ENCODE peak calls at places on chromosomes 2 and 18, in eight cellular contexts. One of them, this sample, is unnamed.

GRCh38 chr2:29777164-29777563 is 144.2 kb downstream of the ALK start:
- DNase-seq in nucleus accumbens: no peak
- DNase-seq in fibroblast of the aortic adventitia: no peak
- DNase-seq in PC-3: peak
- DNase-seq in uterus: no peak
- DNase-seq in activated effector memory CD4-positive, alpha-beta T cell treated with anti-CD3 and anti-CD28 coated beads, Interleukin-2, amount 50 U/mL, for 16 hours: no peak
- DNase-seq in AG09319: no peak
- DNase-seq in EH: no peak
- DNase-seq in this sample: no peak

GRCh38 chr2:239022437-239023260 is 174.8 kb downstream of the TWIST2 start:
- DNase-seq in activated effector memory CD4-positive, alpha-beta T cell treated with anti-CD3 and anti-CD28 coated beads, Interleukin-2, amount 50 U/mL, for 16 hours: peak
- DNase-seq in PC-3: no peak
- DNase-seq in uterus: no peak
- DNase-seq in nucleus accumbens: no peak
- DNase-seq in fibroblast of the aortic adventitia: no peak
- DNase-seq in AG09319: no peak
- DNase-seq in EH: peak
- DNase-seq in this sample: no peak

GRCh38 chr18:59354731-59355130 is 4.3 kb downstream of the LMAN1 start:
- DNase-seq in fibroblast of the aortic adventitia: peak
- DNase-seq in EH: no peak
- DNase-seq in activated effector memory CD4-positive, alpha-beta T cell treated with anti-CD3 and anti-CD28 coated beads, Interleukin-2, amount 50 U/mL, for 16 hours: no peak
- DNase-seq in nucleus accumbens: no peak
- DNase-seq in uterus: no peak
- DNase-seq in AG09319: no peak
- DNase-seq in PC-3: no peak
- DNase-seq in this sample: no peak

GRCh38 chr18:30376515-30376914 is 666.0 kb downstream of the DSC3 start:
- DNase-seq in PC-3: peak
- DNase-seq in EH: no peak
- DNase-seq in nucleus accumbens: no peak
- DNase-seq in fibroblast of the aortic adventitia: no peak
- DNase-seq in uterus: no peak
- DNase-seq in AG09319: no peak
- DNase-seq in activated effector memory CD4-positive, alpha-beta T cell treated with anti-CD3 and anti-CD28 coated beads, Interleukin-2, amount 50 U/mL, for 16 hours: no peak
- DNase-seq in this sample: no peak

GRCh38 chr2:215716971-215717370 is 281.1 kb upstream of the FN1 start:
- DNase-seq in EH: no peak
- DNase-seq in activated effector memory CD4-positive, alpha-beta T cell treated with anti-CD3 and anti-CD28 coated beads, Interleukin-2, amount 50 U/mL, for 16 hours: no peak
- DNase-seq in uterus: no peak
- DNase-seq in nucleus accumbens: no peak
- DNase-seq in PC-3: no peak
- DNase-seq in fibroblast of the aortic adventitia: no peak
- DNase-seq in AG09319: no peak
- DNase-seq in this sample: no peak

GRCh38 chr2:30325542-30326328 is 94.4 kb downstream of the LBH start:
- DNase-seq in uterus: no peak
- DNase-seq in activated effector memory CD4-positive, alpha-beta T cell treated with anti-CD3 and anti-CD28 coated beads, Interleukin-2, amount 50 U/mL, for 16 hours: no peak
- DNase-seq in AG09319: no peak
- DNase-seq in fibroblast of the aortic adventitia: no peak
- DNase-seq in nucleus accumbens: no peak
- DNase-seq in PC-3: no peak
- DNase-seq in EH: no peak
- DNase-seq in this sample: no peak

GRCh38 chr2:197207106-197207505 is 103.5 kb downstream of the ANKRD44 start:
- DNase-seq in uterus: no peak
- DNase-seq in nucleus accumbens: no peak
- DNase-seq in fibroblast of the aortic adventitia: no peak
- DNase-seq in PC-3: no peak
- DNase-seq in EH: peak
- DNase-seq in AG09319: no peak
- DNase-seq in activated effector memory CD4-positive, alpha-beta T cell treated with anti-CD3 and anti-CD28 coated beads, Interleukin-2, amount 50 U/mL, for 16 hours: no peak
- DNase-seq in this sample: no peak

GRCh38 chr18:48080546-48080945 is 150.1 kb upstream of the SMAD2 start:
- DNase-seq in AG09319: no peak
- DNase-seq in nucleus accumbens: no peak
- DNase-seq in activated effector memory CD4-positive, alpha-beta T cell treated with anti-CD3 and anti-CD28 coated beads, Interleukin-2, amount 50 U/mL, for 16 hours: no peak
- DNase-seq in fibroblast of the aortic adventitia: no peak
- DNase-seq in PC-3: no peak
- DNase-seq in uterus: no peak
- DNase-seq in EH: no peak
- DNase-seq in this sample: no peak

GRCh38 chr2:33322099-33322498 is 154.3 kb upstream of the RASGRP3 start:
- DNase-seq in AG09319: no peak
- DNase-seq in PC-3: no peak
- DNase-seq in nucleus accumbens: no peak
- DNase-seq in activated effector memory CD4-positive, alpha-beta T cell treated with anti-CD3 and anti-CD28 coated beads, Interleukin-2, amount 50 U/mL, for 16 hours: no peak
- DNase-seq in uterus: no peak
- DNase-seq in EH: peak
- DNase-seq in fibroblast of the aortic adventitia: peak
- DNase-seq in this sample: peak